ENCODE peak calls at places on chromosome X, in six cellular contexts. X is AG04449, F is A549, Q is endothelial cell, I is brain microvascular endothelial cell, D is foreskin fibroblast. M is an unnamed sample.
A peak's percentile ranks its signal among the peaks of the same experiment; 100 is the strongest.

GRCh38 chrX:41684138-41684537 is 4.6 kb upstream of the GPR34 start:
- DNase-seq in I (no peak), Q (no peak), X (no peak), F (no peak), D (no peak), M (no peak)

GRCh38 chrX:531611-531936 is 99.0 kb upstream of the SHOX start:
- DNase-seq in F (no peak), X (no peak), Q (no peak), I (no peak), D (no peak), M (no peak)

GRCh38 chrX:83108278-83108677 is 399.8 kb upstream of the POU3F4 start:
- DNase-seq in F (no peak), X (no peak), Q (no peak), D (no peak), I (no peak), M (no peak)

GRCh38 chrX:111719426-111720210 is 38.6 kb downstream of the ALG13 start:
- DNase-seq in F (peak; percentile 3), Q (no peak), I (peak; percentile 5), D (no peak), X (peak; percentile 7), M (no peak)

GRCh38 chrX:122591546-122591945 is 592.5 kb upstream of the GRIA3 start:
- DNase-seq in D (no peak), I (no peak), X (no peak), Q (no peak), F (no peak), M (no peak)

GRCh38 chrX:115694028-115694427 is 133.1 kb downstream of the PLS3 start:
- DNase-seq in D (no peak), F (no peak), Q (no peak), I (no peak), X (no peak), M (no peak)

GRCh38 chrX:66914082-66914481 is 275.2 kb upstream of the EDA2R start:
- DNase-seq in I (no peak), Q (no peak), F (peak; percentile 3), X (no peak), D (no peak), M (no peak)

GRCh38 chrX:153588021-153588781 is 10.7 kb downstream of the CCNQ start:
- DNase-seq in D (no peak), F (no peak), Q (no peak), X (no peak), I (no peak), M (no peak)

GRCh38 chrX:119655125-119655524 is 37.8 kb downstream of the SEPTIN6 start:
- DNase-seq in D (peak; percentile 53), X (peak; percentile 59), Q (no peak), F (peak; percentile 11), I (peak; percentile 96), M (no peak)

GRCh38 chrX:150036181-150036580 is 97.9 kb upstream of the EOLA2 start:
- DNase-seq in F (peak; percentile 83), I (peak; percentile 65), D (peak; percentile 80), X (no peak), Q (no peak), M (no peak)

GRCh38 chrX:40140706-40141499 is 43.1 kb upstream of the BCOR start:
- DNase-seq in D (no peak), Q (no peak), X (no peak), F (no peak), I (no peak), M (no peak)

GRCh38 chrX:45815389-45815788 is 614.7 kb upstream of the DIPK2B start:
- DNase-seq in I (no peak), F (no peak), Q (no peak), D (no peak), X (no peak), M (no peak)

GRCh38 chrX:109826954-109827708 is 94.1 kb upstream of the ACSL4 start:
- DNase-seq in D (peak; percentile 76), X (peak; percentile 64), Q (no peak), I (peak; percentile 41), F (peak; percentile 50), M (no peak)

GRCh38 chrX:123756320-123756719 is 23.5 kb upstream of the THOC2 start:
- DNase-seq in Q (no peak), F (no peak), X (no peak), D (peak; percentile 45), I (no peak), M (no peak)

GRCh38 chrX:72644946-72645345 is 69.2 kb downstream of the PHKA1 start:
- DNase-seq in Q (no peak), I (no peak), F (no peak), X (no peak), D (no peak), M (no peak)

GRCh38 chrX:73683236-73683859 is 120.4 kb downstream of the CHIC1 start:
- DNase-seq in D (no peak), I (peak; percentile 2), F (no peak), Q (no peak), X (no peak), M (no peak)

GRCh38 chrX:84721416-84721815 is 219.2 kb upstream of the HDX start:
- DNase-seq in F (no peak), I (no peak), X (no peak), Q (no peak), D (no peak), M (no peak)

GRCh38 chrX:111008126-111008525 is 87.9 kb upstream of the PAK3 start:
- DNase-seq in D (no peak), I (no peak), X (no peak), F (no peak), Q (no peak), M (no peak)

GRCh38 chrX:38206542-38206941 is 14.1 kb downstream of the SRPX start:
- DNase-seq in I (no peak), D (no peak), F (no peak), X (no peak), Q (no peak), M (no peak)

GRCh38 chrX:38205037-38205436 is 15.6 kb downstream of the SRPX start:
- DNase-seq in I (no peak), D (no peak), F (no peak), X (no peak), Q (no peak), M (no peak)

DNA sequence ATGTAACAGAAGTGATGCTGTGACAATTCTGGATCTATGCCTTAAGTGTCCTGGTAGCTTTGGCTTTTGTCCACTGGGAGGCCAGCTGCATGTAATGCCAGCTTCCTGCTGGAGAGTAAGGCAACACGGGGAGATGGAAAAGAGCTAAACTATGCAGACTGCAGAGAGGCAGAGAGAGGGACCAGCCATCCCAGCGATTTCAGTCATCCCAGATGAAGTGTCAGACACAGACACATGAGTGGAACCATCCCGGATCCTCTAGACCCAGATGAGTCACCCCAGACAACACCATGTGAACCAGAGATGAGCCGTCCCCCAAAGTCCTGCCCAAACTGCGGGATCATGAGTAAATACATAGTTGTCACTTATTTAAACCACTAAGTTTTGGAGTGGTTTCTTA is 14.6 kb downstream of the SRPX start:
- DNase-seq in I (peak; percentile 41), D (peak; percentile 57), X (no peak), Q (no peak), F (no peak), M (no peak)
- TF ChIP-seq CTCF in I (peak; percentile 32), D (no peak), X (no peak), Q (no peak), F (no peak), M (no peak)

GRCh38 chrX:129561453-129561852 is 21.4 kb downstream of the OCRL start:
- DNase-seq in D (no peak), Q (no peak), X (no peak), F (no peak), I (no peak), M (no peak)

GRCh38 chrX:129556806-129557315 is 16.8 kb downstream of the OCRL start:
- DNase-seq in Q (no peak), F (no peak), X (no peak), I (no peak), D (no peak), M (no peak)

GRCh38 chrX:129557844-129558243 is 17.8 kb downstream of the OCRL start:
- DNase-seq in X (no peak), Q (no peak), I (peak; percentile 7), F (no peak), D (no peak), M (no peak)

GRCh38 chrX:129565046-129565649 is 25.1 kb downstream of the OCRL start:
- DNase-seq in Q (no peak), F (no peak), X (no peak), I (no peak), D (no peak), M (no peak)

DNA sequence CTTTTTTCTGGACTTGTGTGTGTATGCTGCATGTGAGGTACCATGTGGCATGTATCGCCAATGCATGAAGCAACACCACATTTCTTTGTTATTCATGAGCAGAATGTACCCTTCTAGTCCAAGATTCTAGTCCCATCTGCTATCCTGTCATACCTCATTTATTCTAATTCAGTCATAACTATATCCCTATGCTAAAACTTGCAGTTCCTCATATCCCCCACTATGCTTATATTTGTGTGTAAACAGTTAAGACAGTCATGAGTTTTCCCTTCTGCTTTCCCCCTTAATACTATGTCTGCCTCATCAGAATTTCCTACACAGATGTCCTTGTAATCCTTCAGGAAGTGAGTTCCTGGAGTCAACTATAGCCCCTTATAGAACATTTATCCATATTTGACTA is 19.7 kb downstream of the OCRL start:
- DNase-seq in Q (no peak), I (no peak), D (no peak), F (no peak), X (no peak), M (no peak)
- TF ChIP-seq CTCF in Q (no peak), I (no peak), D (no peak), F (no peak), X (no peak), M (no peak)

DNA sequence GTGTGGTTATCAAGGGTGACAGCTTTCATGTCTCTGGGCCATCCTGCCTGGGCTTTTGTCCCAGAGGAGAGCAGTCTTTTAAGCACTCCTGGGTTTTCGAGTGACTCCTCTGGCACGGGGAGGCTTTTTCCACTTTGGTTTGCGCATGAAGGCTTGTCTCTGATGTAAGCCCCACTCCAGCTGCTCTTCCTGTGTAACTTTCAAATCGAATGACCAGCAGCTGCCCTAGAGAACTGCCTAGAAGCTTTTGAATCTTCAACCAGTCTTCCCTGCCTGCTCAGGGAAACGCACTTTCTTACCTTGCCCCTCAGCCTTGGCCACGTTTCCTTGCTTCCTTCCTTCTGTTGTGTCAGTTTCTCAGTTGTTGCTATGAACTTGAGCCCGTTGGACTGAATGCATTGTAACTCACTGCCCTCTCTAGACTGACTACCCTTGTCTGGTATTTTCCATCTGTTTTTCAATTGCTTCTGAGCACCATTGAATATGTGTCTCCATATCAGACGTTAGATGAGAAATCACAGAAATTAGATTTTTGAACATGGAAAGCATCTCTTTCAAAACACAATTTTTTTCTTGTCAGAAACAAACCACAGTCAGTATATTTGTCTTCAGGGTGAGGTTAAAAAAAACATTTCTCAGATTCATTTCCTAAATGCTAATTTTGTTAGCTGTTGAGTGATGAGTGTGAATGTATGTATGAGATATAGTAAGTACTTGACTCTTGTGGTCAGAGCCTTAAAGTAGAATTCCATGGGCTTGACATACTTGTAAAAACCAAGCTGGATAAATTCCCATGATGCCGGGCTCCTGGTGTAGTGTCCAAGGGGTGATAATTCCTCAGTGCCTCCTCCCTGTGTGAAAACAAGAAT is 45.4 kb downstream of the SLC9A6 start:
- DNase-seq in X (peak; percentile 86), F (no peak), D (peak; percentile 37), I (peak; percentile 74), Q (no peak), M (no peak)
- TF ChIP-seq CTCF in X (no peak), F (no peak), D (no peak), I (no peak), Q (no peak), M (no peak)

DNA sequence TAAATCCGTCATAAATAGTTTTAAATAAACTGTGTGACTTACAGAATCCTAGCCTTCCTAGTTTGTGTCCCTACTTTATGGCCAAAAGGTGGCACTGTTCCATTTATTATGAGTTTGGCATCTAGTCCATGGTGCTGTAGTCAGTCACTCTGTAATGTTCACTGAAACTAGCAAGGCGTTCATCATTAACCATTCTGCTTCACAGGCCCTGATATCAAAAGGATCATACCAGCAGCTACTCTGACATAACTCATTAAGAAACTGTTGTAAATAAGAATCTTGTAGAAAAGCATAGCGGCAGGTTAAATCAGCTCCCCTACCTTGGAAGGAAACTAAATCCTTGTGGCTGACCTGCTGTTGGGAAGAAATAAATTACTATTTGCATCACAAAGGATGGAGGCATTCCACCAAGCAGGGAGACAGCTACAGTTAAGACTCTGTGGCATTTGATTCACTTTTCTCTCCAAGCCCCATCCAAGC is 919.6 kb upstream of the DIAPH2 start:
- DNase-seq in I (peak; percentile 7), X (no peak), D (no peak), F (peak; percentile 40), Q (no peak), M (peak; percentile 11)
- TF ChIP-seq CTCF in I (peak; percentile 47), X (no peak), D (no peak), F (peak; percentile 37), Q (peak; percentile 30), M (peak; percentile 82)

M was measured in progenitor cell of endocrine pancreas.